ENCODE peak calls at places on chromosomes 4 and X, in ten cellular contexts. Q is CD8-positive, alpha-beta T cell; H is activated CD8-positive, alpha-beta memory T cell treated with anti-CD3 and anti-CD28 coated beads for 48 hours; Z is activated naive CD8-positive, alpha-beta T cell treated with anti-CD3 and anti-CD28 coated beads, Interleukin-2, amount 50 U/mL, for 24 hours; T is effector memory CD4-positive, alpha-beta T cell; V is AG04450; R is GM13977; L is activated T-cell treated with anti-CD3 and anti-CD28 coated beads for 48 hours; B is HT1080; O is EL. I is an unnamed sample.

GRCh38 chrX:107325467-107325866 is 119.1 kb downstream of the DNAAF6 start:
- DNase-seq in Q (no peak), O (no peak), V (no peak), L (no peak), R (no peak), Z (no peak), T (no peak), B (no peak), H (no peak), I (no peak)

GRCh38 chr4:3208826-3209225 is 40.1 kb upstream of the MSANTD1 start:
- DNase-seq in R (no peak), Z (no peak), Q (no peak), O (no peak), L (no peak), B (no peak), T (no peak), H (no peak), V (no peak), I (no peak)

GRCh38 chr4:5746829-5747745 is 36.1 kb downstream of the EVC start:
- DNase-seq in B (no peak), O (peak), L (no peak), H (no peak), V (no peak), T (no peak), Q (no peak), R (no peak), Z (no peak), I (no peak)

GRCh38 chr4:155759372-155760252 is 791 bp downstream of the GUCY1B1 start:
- DNase-seq in H (peak), R (peak), T (no peak), Q (no peak), V (no peak), O (peak), B (no peak), Z (peak), L (peak), I (no peak)

GRCh38 chr4:187499961-187500360 is 495.6 kb upstream of the ZFP42 start:
- DNase-seq in T (no peak), V (no peak), R (no peak), Q (no peak), Z (no peak), B (no peak), L (no peak), H (no peak), O (no peak), I (no peak)

GRCh38 chr4:110091426-110091825 is 107.0 kb downstream of the ELOVL6 start:
- DNase-seq in H (no peak), O (peak), B (peak), V (peak), R (no peak), T (no peak), Q (no peak), L (no peak), Z (no peak), I (no peak)

GRCh38 chrX:20362268-20363002 is 95.7 kb upstream of the RPS6KA3 start:
- DNase-seq in O (peak), V (no peak), T (no peak), Q (no peak), H (no peak), R (no peak), L (no peak), B (no peak), Z (no peak), I (peak)

GRCh38 chrX:33969105-33969504 is 163.0 kb downstream of the FAM47A start:
- DNase-seq in B (no peak), O (no peak), T (no peak), L (no peak), Z (no peak), V (no peak), R (no peak), H (no peak), Q (no peak), I (no peak)

GRCh38 chr4:189237340-189237739 is 703.3 kb upstream of the FRG1 start:
- DNase-seq in Z (no peak), L (no peak), H (no peak), B (peak), R (no peak), Q (no peak), O (no peak), V (no peak), T (no peak), I (no peak)

GRCh38 chr4:175421506-175421905 is 390.6 kb downstream of the GPM6A start:
- DNase-seq in Z (no peak), Q (no peak), L (no peak), T (no peak), B (peak), R (no peak), V (no peak), H (no peak), O (peak), I (no peak)

GRCh38 chr4:47222276-47222675 is 190.9 kb downstream of the GABRB1 start:
- DNase-seq in V (no peak), O (peak), R (no peak), T (no peak), L (no peak), H (no peak), Z (no peak), B (peak), Q (no peak), I (no peak)

GRCh38 chrX:31423575-31424284 is 351.9 kb upstream of the FTHL17 start:
- DNase-seq in H (no peak), O (peak), V (no peak), L (no peak), B (peak), Q (no peak), Z (no peak), R (peak), T (no peak), I (peak)

GRCh38 chr4:151184523-151185458 is 85.4 kb downstream of the RPS3A start:
- DNase-seq in V (no peak), L (no peak), O (peak), R (no peak), B (peak), H (no peak), Z (no peak), Q (no peak), T (no peak), I (no peak)

GRCh38 chr4:121140712-121141111 is 23.4 kb downstream of the TNIP3 start:
- DNase-seq in R (no peak), H (no peak), O (peak), B (peak), V (no peak), Z (no peak), Q (no peak), T (no peak), L (no peak), I (no peak)

GRCh38 chr4:148270600-148270999 is 171.6 kb downstream of the NR3C2 start:
- DNase-seq in Q (no peak), Z (no peak), B (peak), V (no peak), R (no peak), T (no peak), O (no peak), H (no peak), L (no peak), I (no peak)

GRCh38 chr4:17680985-17681920 is 66.8 kb downstream of the MED28 start:
- DNase-seq in Z (no peak), Q (no peak), O (no peak), R (no peak), B (no peak), H (no peak), T (no peak), V (no peak), L (no peak), I (no peak)

GRCh38 chr4:70993181-70994068 is at the start of gene DCK:
- DNase-seq in Z (peak), L (peak), R (peak), H (peak), Q (peak), O (peak), B (peak), V (peak), T (peak), I (peak)

GRCh38 chrX:10089378-10089795 is 67.4 kb upstream of the CLCN4 start:
- DNase-seq in O (peak), R (no peak), H (no peak), Q (no peak), Z (no peak), L (no peak), T (no peak), V (no peak), B (peak), I (no peak)

GRCh38 chrX:119155416-119156035 is 27.9 kb upstream of the KIAA1210 start:
- DNase-seq in L (no peak), O (peak), Z (no peak), V (no peak), T (no peak), B (peak), R (no peak), Q (no peak), H (no peak), I (peak)

GRCh38 chr4:46425775-46426400 is 36.0 kb upstream of the GABRA2 start:
- DNase-seq in O (no peak), Z (no peak), B (peak), L (no peak), T (no peak), V (no peak), H (no peak), R (no peak), Q (no peak), I (peak)

GRCh38 chrX:23699636-23700194 is 32.4 kb downstream of the PRDX4 start:
- DNase-seq in Q (peak), Z (peak), O (no peak), V (no peak), T (no peak), R (no peak), L (no peak), H (no peak), B (no peak), I (no peak)

GRCh38 chr4:88737304-88738015 is 39.8 kb upstream of the NAP1L5 start:
- DNase-seq in Q (peak), Z (peak), V (no peak), B (no peak), T (no peak), H (no peak), L (no peak), R (peak), O (no peak), I (no peak)

GRCh38 chrX:109274806-109275205 is 207.1 kb downstream of the GUCY2F start:
- DNase-seq in Q (no peak), H (no peak), V (no peak), T (no peak), R (no peak), O (no peak), Z (no peak), B (no peak), L (no peak), I (no peak)

GRCh38 chrX:104318330-104319009 is 63.7 kb upstream of the ESX1 start:
- DNase-seq in L (no peak), H (no peak), B (peak), Q (no peak), Z (no peak), V (no peak), O (peak), T (no peak), R (no peak), I (peak)

GRCh38 chr4:35772291-35772690 is 472.0 kb downstream of the ARAP2 start:
- DNase-seq in H (no peak), T (no peak), O (no peak), L (no peak), Z (no peak), Q (no peak), R (no peak), B (peak), V (no peak), I (no peak)

GRCh38 chrX:130857207-130857606 is 45.8 kb downstream of the ENOX2 start:
- DNase-seq in B (no peak), Z (no peak), R (peak), T (no peak), L (no peak), O (no peak), H (no peak), V (no peak), Q (no peak), I (no peak)

GRCh38 chr4:182142146-182143085 is 100.8 kb upstream of the TENM3 start:
- DNase-seq in Z (no peak), Q (no peak), R (no peak), O (peak), T (no peak), H (no peak), B (no peak), L (no peak), V (no peak), I (no peak)

GRCh38 chr4:88897752-88898151 is 159.2 kb downstream of the FAM13A start:
- DNase-seq in L (no peak), V (no peak), R (no peak), Z (no peak), H (no peak), B (no peak), Q (no peak), O (no peak), T (no peak), I (no peak)

GRCh38 chr4:19711871-19712270 is 539.8 kb upstream of the SLIT2 start:
- DNase-seq in Q (no peak), O (peak), R (no peak), L (no peak), T (no peak), H (no peak), V (peak), Z (no peak), B (peak), I (no peak)

GRCh38 chr4:31366041-31366440 is 645.9 kb downstream of the PCDH7 start:
- DNase-seq in B (no peak), V (no peak), O (no peak), H (no peak), Q (no peak), T (no peak), R (no peak), Z (no peak), L (no peak), I (no peak)

I was measured in HuH-7.